ENCODE peak calls at places on chromosome 5, in four cellular contexts. F is K562, Q is HepG2, U is H1. L is an unnamed sample.

GRCh38 chr5:115423051-115423450 is 121.5 kb downstream of the FEM1C start:
- DNase-seq in F (no peak), Q (no peak), U (no peak), L (no peak)

GRCh38 chr5:149561848-149562247 is 10.6 kb upstream of the CSNK1A1 start:
- DNase-seq in F (peak; percentile 36), Q (peak; percentile 36), U (no peak), L (peak; percentile 88)

GRCh38 chr5:35854248-35854647 is 2.4 kb upstream of the IL7R start:
- DNase-seq in F (no peak), Q (no peak), U (no peak), L (no peak)

GRCh38 chr5:140114341-140115185 is 654 bp downstream of the PURA start:
- DNase-seq in F (peak; percentile 39), Q (no peak), U (no peak), L (peak; percentile 30)

GRCh38 chr5:33180900-33181299 is 259.9 kb upstream of the TARS1 start:
- DNase-seq in F (no peak), Q (no peak), U (no peak), L (peak; percentile 3)

GRCh38 chr5:157549954-157550549 is 25.5 kb downstream of the ADAM19 start:
- DNase-seq in F (no peak), Q (peak; percentile 30), U (no peak), L (no peak)

GRCh38 chr5:67215592-67216471 is 19.2 kb upstream of the CD180 start:
- DNase-seq in F (no peak), Q (peak; percentile 71), U (no peak), L (no peak)

GRCh38 chr5:54363669-54364068 is 53.3 kb upstream of the ARL15 start:
- DNase-seq in F (no peak), Q (no peak), U (no peak), L (no peak)

GRCh38 chr5:32319392-32319791 is 6.7 kb upstream of the MTMR12 start:
- DNase-seq in F (no peak), Q (peak; percentile 56), U (no peak), L (no peak)

GRCh38 chr5:161230222-161230621 is 316.3 kb downstream of the GABRB2 start:
- DNase-seq in F (no peak), Q (no peak), U (no peak), L (no peak)

GRCh38 chr5:5078009-5078897 is 61.9 kb upstream of the ADAMTS16 start:
- DNase-seq in F (peak; percentile 13), Q (no peak), U (peak; percentile 34), L (no peak)

GRCh38 chr5:92594031-92594430 is 987.0 kb downstream of the NR2F1-AS1 start:
- DNase-seq in F (no peak), Q (no peak), U (no peak), L (no peak)

GRCh38 chr5:93583799-93584530 is 943 bp downstream of the NR2F1 start:
- DNase-seq in F (no peak), Q (peak; percentile 32), U (no peak), L (no peak)

GRCh38 chr5:159780246-159780645 is 136.0 kb upstream of the ADRA1B start:
- DNase-seq in F (no peak), Q (no peak), U (no peak), L (no peak)

GRCh38 chr5:93868851-93869250 is 127.5 kb upstream of the POU5F2 start:
- DNase-seq in F (no peak), Q (no peak), U (no peak), L (no peak)

GRCh38 chr5:72185717-72186388 is 78.6 kb downstream of the MAP1B start:
- DNase-seq in F (no peak), Q (no peak), U (no peak), L (no peak)

GRCh38 chr5:1785984-1786383 is 13.7 kb downstream of the MRPL36 start:
- DNase-seq in F (no peak), Q (no peak), U (no peak), L (no peak)

GRCh38 chr5:66932446-66932845 is 264.2 kb downstream of the CD180 start:
- DNase-seq in F (no peak), Q (no peak), U (no peak), L (no peak)

GRCh38 chr5:862367-863243 is 11.8 kb upstream of the ZDHHC11 start:
- DNase-seq in F (no peak), Q (no peak), U (no peak), L (no peak)

GRCh38 chr5:175902013-175902412 is 30.6 kb downstream of the CPLX2 start:
- DNase-seq in F (no peak), Q (no peak), U (no peak), L (no peak)

GRCh38 chr5:58149750-58150149 is 310.1 kb downstream of the PLK2 start:
- DNase-seq in F (peak; percentile 6), Q (no peak), U (no peak), L (no peak)

GRCh38 chr5:142697356-142697807 is 11.5 kb upstream of the FGF1 start:
- DNase-seq in F (no peak), Q (no peak), U (no peak), L (no peak)

GRCh38 chr5:40606077-40606765 is 73.5 kb upstream of the PTGER4 start:
- DNase-seq in F (no peak), Q (no peak), U (no peak), L (no peak)

GRCh38 chr5:34957857-34958690 is 28.7 kb downstream of the DNAJC21 start:
- DNase-seq in F (peak; percentile 54), Q (peak; percentile 30), U (no peak), L (peak; percentile 43)

GRCh38 chr5:106376522-106376921 is 1294.2 kb downstream of the EFNA5 start:
- DNase-seq in F (no peak), Q (no peak), U (no peak), L (no peak)

GRCh38 chr5:134127376-134127861 is 12.9 kb downstream of the TCF7 start:
- DNase-seq in F (no peak), Q (no peak), U (no peak), L (no peak)

GRCh38 chr5:157857821-157858526 is 971 bp downstream of the CLINT1 start:
- DNase-seq in F (peak; percentile 27), Q (no peak), U (no peak), L (no peak)

GRCh38 chr5:54738118-54738972 is 220.8 kb downstream of the SNX18 start:
- DNase-seq in F (peak; percentile 77), Q (no peak), U (no peak), L (no peak)

GRCh38 chr5:30959238-30959637 is 234.2 kb upstream of the CDH6 start:
- DNase-seq in F (no peak), Q (no peak), U (no peak), L (no peak)

GRCh38 chr5:142012792-142013388 is at the start of gene GNPDA1:
- DNase-seq in F (peak; percentile 91), Q (peak; percentile 50), U (peak; percentile 27), L (peak; percentile 88)

GRCh38 chr5:104344809-104345512 is 782.4 kb upstream of the NUDT12 start:
- DNase-seq in F (no peak), Q (peak; percentile 3), U (no peak), L (peak; percentile 15)

GRCh38 chr5:136631176-136631575 is 265.8 kb upstream of the TRPC7 start:
- DNase-seq in F (peak; percentile 9), Q (no peak), U (no peak), L (no peak)
- TF ChIP-seq PHF8 in F (no peak), Q (no peak), U (no peak), L (no peak)

DNA sequence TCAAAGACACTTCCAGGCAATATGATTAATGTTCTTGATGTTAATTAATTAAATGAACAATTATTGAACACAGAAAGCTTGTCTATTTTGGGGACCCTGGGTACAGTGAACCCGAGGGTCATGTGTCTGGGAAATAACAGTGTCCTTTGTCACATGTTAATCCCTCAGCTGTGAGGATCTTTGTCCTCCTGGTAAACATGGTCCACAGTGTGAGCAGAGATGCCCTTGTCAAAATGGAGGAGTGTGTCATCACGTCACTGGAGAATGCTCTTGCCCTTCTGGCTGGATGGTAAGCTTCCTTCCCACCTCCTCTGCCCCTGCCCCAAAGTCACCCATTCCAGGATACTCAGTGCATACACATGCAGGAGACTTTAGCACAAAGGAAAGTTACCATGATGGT is 107.9 kb downstream of the MEGF10 start:
- DNase-seq in F (no peak), Q (no peak), U (no peak), L (no peak)
- TF ChIP-seq PHF8 in F (no peak), Q (no peak), U (no peak), L (no peak)

DNA sequence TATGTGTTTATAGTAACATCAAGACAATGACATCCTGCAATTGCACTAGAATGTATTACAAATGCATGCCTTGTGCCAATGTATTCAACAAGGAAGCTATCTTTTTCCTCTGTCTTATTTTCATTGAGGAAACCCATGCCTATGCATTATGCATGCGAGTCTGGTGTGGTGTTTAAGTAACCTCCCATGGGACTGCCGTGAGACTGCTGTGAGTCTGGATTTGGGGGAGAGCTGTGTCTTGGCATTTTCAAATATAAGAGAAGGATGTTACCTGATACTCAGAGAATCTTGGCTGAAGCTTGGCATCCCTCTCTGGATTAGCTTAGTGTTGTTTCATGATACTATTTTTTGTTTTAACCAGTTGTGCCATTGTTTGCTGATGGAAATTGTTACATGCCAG is 98.3 kb downstream of the F2RL2 start:
- DNase-seq in F (no peak), Q (no peak), U (no peak), L (no peak)
- TF ChIP-seq PHF8 in F (no peak), Q (no peak), U (no peak), L (no peak)

DNA sequence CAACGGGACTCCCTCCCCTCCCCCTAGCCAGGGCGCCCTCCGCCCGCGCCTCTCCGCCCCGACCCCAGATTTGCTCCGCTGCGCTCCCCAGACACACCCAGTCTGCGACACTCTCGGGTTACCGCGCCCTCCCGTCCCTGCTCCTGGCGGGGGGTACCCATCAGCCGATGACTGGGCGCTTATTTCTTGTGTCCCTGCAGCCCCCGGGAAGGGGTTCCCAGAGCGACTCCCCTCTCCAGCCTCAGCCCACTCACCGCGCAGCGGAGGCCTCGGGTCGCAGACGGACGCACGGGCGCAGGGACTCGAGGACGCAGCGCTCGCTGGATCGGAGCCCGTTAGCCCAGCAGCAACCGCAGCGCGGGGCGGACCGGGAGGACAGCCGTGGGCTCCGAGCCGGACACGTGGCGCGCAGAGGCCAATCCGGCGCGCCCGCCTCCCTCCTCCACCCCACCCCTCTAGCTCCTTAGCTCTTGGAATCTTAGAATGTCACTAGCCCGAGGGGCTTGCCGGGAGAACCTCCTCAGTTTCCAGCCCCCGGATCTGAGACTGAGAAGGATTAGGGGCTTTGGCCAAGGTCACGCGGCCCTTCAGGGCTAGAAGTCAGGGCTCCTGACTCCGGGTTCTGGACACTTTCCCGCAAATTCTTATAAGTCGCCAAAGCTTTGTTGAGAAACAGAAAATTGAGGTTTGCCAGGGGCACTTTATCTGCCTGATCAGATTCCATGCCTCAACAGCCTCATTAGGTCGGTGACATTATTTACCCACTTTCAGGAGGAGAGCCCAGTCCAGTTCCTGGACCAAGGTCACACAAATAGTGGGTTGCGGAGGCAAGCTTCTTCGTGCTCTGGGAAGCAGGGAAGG is at the start of gene ANXA6:
- DNase-seq in F (peak; percentile 92), Q (peak; percentile 22), U (peak; percentile 50), L (peak; percentile 94)
- TF ChIP-seq PHF8 in F (peak; percentile 66), Q (peak; percentile 49), U (peak; percentile 45), L (peak; percentile 10)

GRCh38 chr5:178336889-178337785 is 104.5 kb upstream of the PHYKPL start:
- DNase-seq in F (no peak), Q (no peak), U (no peak), L (no peak)
- TF ChIP-seq PHF8 in F (no peak), Q (no peak), U (no peak), L (no peak)

GRCh38 chr5:88895681-88896501 is 12.9 kb upstream of the MEF2C start:
- DNase-seq in F (no peak), Q (no peak), U (no peak), L (no peak)

GRCh38 chr5:88897748-88898147 is 14.8 kb upstream of the MEF2C start:
- DNase-seq in F (no peak), Q (no peak), U (peak; percentile 33), L (no peak)

GRCh38 chr5:88899338-88899737 is 16.4 kb upstream of the MEF2C start:
- DNase-seq in F (no peak), Q (no peak), U (no peak), L (no peak)
- TF ChIP-seq PHF8 in F (no peak), Q (no peak), U (no peak), L (no peak)

L was measured in A549.